ENCODE peak calls at places on chromosomes 16 and 17, in four cellular contexts. One of them, this sample, is unnamed.

GRCh38 chr16:3190949-3191353 is 2.9 kb downstream of the OR1F1 start:
- DNase-seq in effector memory CD4-positive, alpha-beta T cell: no peak
- DNase-seq in IMR-90: no peak
- DNase-seq in adrenal gland: no peak
- DNase-seq in this sample: no peak

GRCh38 chr17:5854871-5855554 is 215.2 kb upstream of the WSCD1 start:
- DNase-seq in IMR-90: no peak
- DNase-seq in effector memory CD4-positive, alpha-beta T cell: no peak
- DNase-seq in adrenal gland: no peak
- DNase-seq in this sample: no peak

GRCh38 chr16:20740007-20740883 is 1.4 kb downstream of the THUMPD1 start:
- DNase-seq in IMR-90: no peak
- DNase-seq in adrenal gland: no peak
- DNase-seq in effector memory CD4-positive, alpha-beta T cell: no peak
- DNase-seq in this sample: peak; percentile 16

GRCh38 chr16:9092282-9092962 is 978 bp downstream of the HAPSTR1 start:
- DNase-seq in effector memory CD4-positive, alpha-beta T cell: peak; percentile 49
- DNase-seq in adrenal gland: peak; percentile 59
- DNase-seq in IMR-90: no peak
- DNase-seq in this sample: no peak

GRCh38 chr16:49464877-49465504 is 91.4 kb downstream of the C16orf78 start:
- DNase-seq in adrenal gland: peak; percentile 11
- DNase-seq in IMR-90: no peak
- DNase-seq in effector memory CD4-positive, alpha-beta T cell: no peak
- DNase-seq in this sample: no peak

GRCh38 chr17:17064322-17064721 is 22.1 kb downstream of the MPRIP start:
- DNase-seq in effector memory CD4-positive, alpha-beta T cell: no peak
- DNase-seq in adrenal gland: no peak
- DNase-seq in IMR-90: no peak
- DNase-seq in this sample: no peak

GRCh38 chr16:57392694-57393093 is 11.9 kb upstream of the CCL17 start:
- DNase-seq in IMR-90: no peak
- DNase-seq in adrenal gland: no peak
- DNase-seq in effector memory CD4-positive, alpha-beta T cell: no peak
- DNase-seq in this sample: no peak

GRCh38 chr17:45906237-45906636 is 11.9 kb downstream of the MAPT start:
- DNase-seq in IMR-90: no peak
- DNase-seq in adrenal gland: no peak
- DNase-seq in effector memory CD4-positive, alpha-beta T cell: no peak
- DNase-seq in this sample: no peak

GRCh38 chr16:8430401-8430800 is 159.9 kb downstream of the TMEM114 start:
- DNase-seq in effector memory CD4-positive, alpha-beta T cell: no peak
- DNase-seq in IMR-90: no peak
- DNase-seq in adrenal gland: no peak
- DNase-seq in this sample: no peak

GRCh38 chr17:64152428-64153125 is 22.6 kb upstream of the ERN1 start:
- DNase-seq in adrenal gland: no peak
- DNase-seq in IMR-90: no peak
- DNase-seq in effector memory CD4-positive, alpha-beta T cell: no peak
- DNase-seq in this sample: no peak

GRCh38 chr16:73878616-73879015 is 418.0 kb upstream of the PSMD7 start:
- DNase-seq in IMR-90: peak; percentile 76
- DNase-seq in adrenal gland: peak; percentile 24
- DNase-seq in effector memory CD4-positive, alpha-beta T cell: no peak
- DNase-seq in this sample: peak; percentile 60

GRCh38 chr16:12057276-12057675 is 80.7 kb downstream of the SNX29 start:
- DNase-seq in adrenal gland: no peak
- DNase-seq in effector memory CD4-positive, alpha-beta T cell: no peak
- DNase-seq in IMR-90: peak; percentile 70
- DNase-seq in this sample: no peak

GRCh38 chr17:35089846-35090193 is 26.3 kb upstream of the RFFL start:
- DNase-seq in IMR-90: peak; percentile 34
- DNase-seq in adrenal gland: no peak
- DNase-seq in effector memory CD4-positive, alpha-beta T cell: no peak
- DNase-seq in this sample: peak; percentile 31

GRCh38 chr16:3665508-3665907 is 11.0 kb downstream of the DNASE1 start:
- DNase-seq in effector memory CD4-positive, alpha-beta T cell: no peak
- DNase-seq in IMR-90: no peak
- DNase-seq in adrenal gland: no peak
- DNase-seq in this sample: no peak

GRCh38 chr16:75099738-75100615 is 16.6 kb downstream of the LDHD start:
- DNase-seq in adrenal gland: no peak
- DNase-seq in effector memory CD4-positive, alpha-beta T cell: no peak
- DNase-seq in IMR-90: no peak
- DNase-seq in this sample: no peak

GRCh38 chr17:64256913-64257807 is 5.9 kb downstream of the TEX2 start:
- DNase-seq in adrenal gland: no peak
- DNase-seq in effector memory CD4-positive, alpha-beta T cell: no peak
- DNase-seq in IMR-90: peak; percentile 16
- DNase-seq in this sample: peak; percentile 64

GRCh38 chr16:75254359-75254837 is 3.0 kb upstream of the BCAR1 start:
- DNase-seq in adrenal gland: peak; percentile 27
- DNase-seq in effector memory CD4-positive, alpha-beta T cell: no peak
- DNase-seq in IMR-90: peak; percentile 88
- DNase-seq in this sample: no peak

GRCh38 chr17:40121191-40121885 is 433 bp upstream of the MSL1 start:
- DNase-seq in IMR-90: peak; percentile 49
- DNase-seq in effector memory CD4-positive, alpha-beta T cell: no peak
- DNase-seq in adrenal gland: peak; percentile 68
- DNase-seq in this sample: peak; percentile 63

GRCh38 chr17:41915566-41915965 is 3.2 kb downstream of the ACLY start:
- DNase-seq in IMR-90: no peak
- DNase-seq in adrenal gland: no peak
- DNase-seq in effector memory CD4-positive, alpha-beta T cell: no peak
- DNase-seq in this sample: no peak

GRCh38 chr17:41919165-41919817 is 540 bp upstream of the ACLY start:
- DNase-seq in effector memory CD4-positive, alpha-beta T cell: no peak
- DNase-seq in adrenal gland: no peak
- DNase-seq in IMR-90: no peak
- DNase-seq in this sample: peak; percentile 81

GRCh38 chr17:41917957-41918391 is 777 bp downstream of the ACLY start:
- DNase-seq in effector memory CD4-positive, alpha-beta T cell: no peak
- DNase-seq in IMR-90: peak; percentile 31
- DNase-seq in adrenal gland: peak; percentile 65
- DNase-seq in this sample: peak; percentile 77

GRCh38 chr17:41918392-41919164 is at the start of gene ACLY:
- DNase-seq in effector memory CD4-positive, alpha-beta T cell: peak; percentile 92
- DNase-seq in IMR-90: peak; percentile 95
- DNase-seq in adrenal gland: peak; percentile 98
- DNase-seq in this sample: peak; percentile 96

DNA sequence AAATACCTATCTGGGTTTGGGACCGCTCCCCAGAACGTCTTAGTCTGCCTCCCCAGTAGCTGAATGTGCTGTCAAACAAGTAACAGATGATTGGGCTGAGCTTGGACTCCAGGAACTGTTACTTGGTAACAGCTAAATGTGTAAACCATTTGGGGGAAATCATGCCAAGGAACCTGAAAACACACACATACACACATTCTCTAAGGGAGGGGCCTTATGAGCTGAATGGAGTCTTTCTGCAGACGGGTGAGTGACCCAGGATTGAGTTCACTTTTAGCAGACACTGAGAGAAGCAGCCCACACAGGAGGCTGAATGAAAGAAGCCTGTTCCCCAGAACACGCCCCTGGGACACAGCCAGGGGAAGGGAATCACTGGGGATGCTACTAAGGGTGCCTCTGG is 1.6 kb downstream of the ACLY start:
- DNase-seq in IMR-90: peak; percentile 59
- DNase-seq in effector memory CD4-positive, alpha-beta T cell: no peak
- DNase-seq in adrenal gland: no peak
- DNase-seq in this sample: peak; percentile 28
- H3K4me3 ChIP-seq in IMR-90: peak overlapping the region; percentile 72
- H3K4me3 ChIP-seq in effector memory CD4-positive, alpha-beta T cell: no peak overlapping the region
- H3K4me3 ChIP-seq in adrenal gland: peak overlapping the region; percentile 99
- H3K4me3 ChIP-seq in this sample: peak overlapping the region; percentile 96

GRCh38 chr17:8417806-8418205 is 17.9 kb upstream of the NDEL1 start:
- DNase-seq in effector memory CD4-positive, alpha-beta T cell: no peak
- DNase-seq in adrenal gland: no peak
- DNase-seq in IMR-90: no peak
- DNase-seq in this sample: no peak
- H3K4me1 ChIP-seq in effector memory CD4-positive, alpha-beta T cell: peaks cover 7% of the 10 kb centered on the region
- H3K4me1 ChIP-seq in adrenal gland: peaks cover 16% of the 10 kb centered on the region
- H3K4me1 ChIP-seq in IMR-90: peaks cover 2% of the 10 kb centered on the region
- H3K4me1 ChIP-seq in this sample: peaks cover 4% of the 10 kb centered on the region

GRCh38 chr16:81612351-81613170 is 166.5 kb upstream of the PLCG2 start:
- DNase-seq in adrenal gland: no peak
- DNase-seq in IMR-90: no peak
- DNase-seq in effector memory CD4-positive, alpha-beta T cell: no peak
- DNase-seq in this sample: no peak
- H3K36me3 ChIP-seq in adrenal gland: no peaks in the 10 kb centered on the region
- H3K36me3 ChIP-seq in IMR-90: peaks cover 9% of the 10 kb centered on the region
- H3K36me3 ChIP-seq in effector memory CD4-positive, alpha-beta T cell: peaks cover 11% of the 10 kb centered on the region
- H3K36me3 ChIP-seq in this sample: no peaks in the 10 kb centered on the region

DNA sequence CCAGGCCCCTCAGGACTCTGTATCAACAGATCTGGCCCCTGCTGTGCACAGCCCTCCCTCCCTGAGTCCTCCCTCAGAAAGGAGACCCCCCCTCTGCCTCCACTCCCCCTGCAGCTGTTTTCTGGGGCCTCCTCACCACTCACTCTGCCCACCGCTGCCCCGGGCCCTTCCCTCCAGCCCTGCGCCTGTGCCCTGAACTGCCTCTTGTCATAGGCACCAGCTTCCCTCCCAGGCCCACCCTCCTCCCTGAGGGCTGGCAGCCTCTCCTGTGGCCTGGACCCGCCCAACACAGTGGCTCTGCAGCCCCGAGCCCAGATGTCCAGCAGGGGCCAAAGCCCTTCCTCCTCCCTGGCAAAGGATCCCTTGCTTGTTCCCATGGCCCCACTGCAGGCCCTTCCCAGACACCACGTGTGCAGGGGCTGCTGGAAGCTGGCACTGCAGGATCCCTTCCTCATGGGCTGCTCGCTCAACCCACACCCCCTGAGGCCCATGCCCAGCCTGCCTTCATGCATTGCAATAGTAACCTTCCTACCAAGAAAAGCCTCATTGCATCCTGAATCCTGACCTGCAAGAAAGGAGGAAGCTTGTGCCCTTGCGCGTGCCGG is 25.8 kb downstream of the GNPTG start:
- DNase-seq in effector memory CD4-positive, alpha-beta T cell: no peak
- DNase-seq in adrenal gland: no peak
- DNase-seq in IMR-90: no peak
- DNase-seq in this sample: no peak
- H3K4me3 ChIP-seq in effector memory CD4-positive, alpha-beta T cell: no peak overlapping the region
- H3K4me3 ChIP-seq in adrenal gland: no peak overlapping the region
- H3K4me3 ChIP-seq in IMR-90: no peak overlapping the region
- H3K4me3 ChIP-seq in this sample: peak overlapping the region; percentile 72